ENCODE peak calls at places on chromosomes 3 and 15, in seven cellular contexts. W is IMR-90, R is mesendoderm, D is neuronal stem cell, F is mesenchymal stem cell, H is H9, E is H1. P is an unnamed sample.

GRCh38 chr15:93486407-93487117 is 397.6 kb upstream of the RGMA start:
- DNase-seq in W (no peak), R (no peak), D (no peak), F (no peak), H (no peak), E (no peak), P (no peak)

GRCh38 chr15:71220828-71221227 is 105.6 kb downstream of the THSD4 start:
- DNase-seq in W (no peak), R (no peak), D (no peak), F (no peak), H (no peak), E (no peak), P (no peak)

GRCh38 chr3:38265604-38266307 is at the start of gene SLC22A13:
- DNase-seq in W (no peak), R (no peak), D (no peak), F (no peak), H (no peak), E (no peak), P (no peak)

GRCh38 chr3:190399677-190400076 is 11.7 kb downstream of the CLDN16 start:
- DNase-seq in W (no peak), R (no peak), D (no peak), F (no peak), H (no peak), E (no peak), P (no peak)

GRCh38 chr15:26128611-26129140 is 265.5 kb upstream of the ATP10A start:
- DNase-seq in W (no peak), R (no peak), D (no peak), F (no peak), H (no peak), E (no peak), P (peak; percentile 79)

GRCh38 chr15:65275728-65276126 is 11.0 kb downstream of the PARP16 start:
- DNase-seq in W (peak; percentile 70), R (no peak), D (no peak), F (peak; percentile 45), H (no peak), E (no peak), P (no peak)

GRCh38 chr3:180789774-180790173 is 110.5 kb upstream of the CCDC39 start:
- DNase-seq in W (no peak), R (no peak), D (no peak), F (no peak), H (no peak), E (no peak), P (no peak)

GRCh38 chr3:128009952-128010846 is 42.0 kb upstream of the SEC61A1 start:
- DNase-seq in W (peak; percentile 50), R (no peak), D (no peak), F (peak; percentile 30), H (no peak), E (no peak), P (peak; percentile 61)

GRCh38 chr3:156633335-156633734 is 41.1 kb upstream of the TIPARP start:
- DNase-seq in W (peak; percentile 77), R (no peak), D (no peak), F (no peak), H (no peak), E (no peak), P (peak; percentile 90)

GRCh38 chr3:119331661-119332060 is 37.5 kb downstream of the ARHGAP31 start:
- DNase-seq in W (peak; percentile 58), R (no peak), D (no peak), F (no peak), H (no peak), E (no peak), P (peak; percentile 54)

GRCh38 chr3:136792931-136793330 is 26.0 kb upstream of the SLC35G2 start:
- DNase-seq in W (no peak), R (no peak), D (no peak), F (no peak), H (no peak), E (no peak), P (no peak)

GRCh38 chr3:45123030-45123429 is 23.1 kb downstream of the CDCP1 start:
- DNase-seq in W (peak; percentile 98), R (no peak), D (no peak), F (peak; percentile 97), H (no peak), E (no peak), P (peak; percentile 42)

GRCh38 chr3:45118615-45119062 is 27.5 kb downstream of the CDCP1 start:
- DNase-seq in W (no peak), R (no peak), D (no peak), F (no peak), H (no peak), E (no peak), P (no peak)

GRCh38 chr3:45120615-45121158 is 25.5 kb downstream of the CDCP1 start:
- DNase-seq in W (no peak), R (no peak), D (no peak), F (no peak), H (no peak), E (no peak), P (no peak)

GRCh38 chr3:45123841-45124269 is 22.3 kb downstream of the CDCP1 start:
- DNase-seq in W (peak; percentile 91), R (peak; percentile 72), D (no peak), F (peak; percentile 92), H (no peak), E (peak; percentile 19), P (no peak)

DNA sequence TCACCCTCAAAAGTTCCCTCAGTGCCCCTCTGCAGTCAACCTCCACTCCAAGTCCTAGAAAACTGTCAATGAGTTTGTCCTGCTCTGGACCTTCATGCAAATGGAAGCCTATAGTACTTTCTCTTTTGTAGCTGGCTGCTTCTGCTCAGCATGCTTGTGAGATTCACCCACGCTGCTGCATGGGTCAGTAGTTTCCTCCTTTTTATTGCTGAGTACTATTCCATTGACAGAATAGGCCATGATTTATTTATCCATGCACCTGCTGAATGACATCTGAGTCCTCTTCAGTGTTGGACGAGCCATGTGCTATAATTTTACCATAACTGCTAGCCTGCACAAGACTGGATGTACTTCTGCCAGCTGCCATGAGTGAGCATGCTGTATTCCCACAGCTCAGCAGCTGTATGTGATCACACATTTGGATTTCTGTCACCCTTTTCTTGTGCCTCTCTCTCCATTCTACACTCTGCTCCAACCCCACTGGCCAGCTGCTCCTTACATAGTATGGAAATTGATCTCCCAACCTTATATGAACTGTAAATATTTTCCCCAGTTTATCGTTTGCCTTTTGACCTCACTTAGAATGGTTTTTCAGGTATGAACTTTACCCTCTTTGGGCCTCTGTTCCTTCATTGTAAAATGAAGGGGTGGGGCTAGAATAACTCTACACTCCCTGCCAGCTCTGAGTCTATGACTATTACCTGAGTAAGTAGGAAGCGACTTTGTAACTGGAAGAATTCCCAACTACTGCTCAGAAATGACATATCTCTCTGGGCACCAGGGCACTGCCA is 26.2 kb downstream of the CDCP1 start:
- DNase-seq in W (peak; percentile 36), R (no peak), D (no peak), F (no peak), H (no peak), E (no peak), P (no peak)
- H3K9ac ChIP-seq in W (no peak overlapping the region), R (no peak overlapping the region), D (no peak overlapping the region), F (peak overlapping the region; percentile 58), H (no peak overlapping the region), E (no peak overlapping the region), P (no peak overlapping the region)

GRCh38 chr3:8996681-8997121 is 33.4 kb upstream of the RAD18 start:
- DNase-seq in W (peak; percentile 39), R (peak; percentile 54), D (no peak), F (peak; percentile 33), H (peak; percentile 59), E (no peak), P (no peak)

GRCh38 chr3:8996216-8996615 is 32.9 kb upstream of the RAD18 start:
- DNase-seq in W (no peak), R (no peak), D (no peak), F (no peak), H (no peak), E (no peak), P (no peak)

GRCh38 chr3:8994226-8994625 is 31.0 kb upstream of the RAD18 start:
- DNase-seq in W (no peak), R (no peak), D (no peak), F (no peak), H (no peak), E (no peak), P (no peak)

GRCh38 chr3:8997151-8997550 is 33.9 kb upstream of the RAD18 start:
- DNase-seq in W (no peak), R (no peak), D (no peak), F (no peak), H (no peak), E (no peak), P (no peak)

GRCh38 chr3:9000041-9000440 is 36.8 kb upstream of the RAD18 start:
- DNase-seq in W (no peak), R (no peak), D (no peak), F (no peak), H (no peak), E (no peak), P (no peak)
- H2BK5ac ChIP-seq in W (no peak overlapping the region), R (no peak overlapping the region), D (no peak overlapping the region), F (no peak overlapping the region), H (no peak overlapping the region), E (no peak overlapping the region), P (no peak overlapping the region)

DNA sequence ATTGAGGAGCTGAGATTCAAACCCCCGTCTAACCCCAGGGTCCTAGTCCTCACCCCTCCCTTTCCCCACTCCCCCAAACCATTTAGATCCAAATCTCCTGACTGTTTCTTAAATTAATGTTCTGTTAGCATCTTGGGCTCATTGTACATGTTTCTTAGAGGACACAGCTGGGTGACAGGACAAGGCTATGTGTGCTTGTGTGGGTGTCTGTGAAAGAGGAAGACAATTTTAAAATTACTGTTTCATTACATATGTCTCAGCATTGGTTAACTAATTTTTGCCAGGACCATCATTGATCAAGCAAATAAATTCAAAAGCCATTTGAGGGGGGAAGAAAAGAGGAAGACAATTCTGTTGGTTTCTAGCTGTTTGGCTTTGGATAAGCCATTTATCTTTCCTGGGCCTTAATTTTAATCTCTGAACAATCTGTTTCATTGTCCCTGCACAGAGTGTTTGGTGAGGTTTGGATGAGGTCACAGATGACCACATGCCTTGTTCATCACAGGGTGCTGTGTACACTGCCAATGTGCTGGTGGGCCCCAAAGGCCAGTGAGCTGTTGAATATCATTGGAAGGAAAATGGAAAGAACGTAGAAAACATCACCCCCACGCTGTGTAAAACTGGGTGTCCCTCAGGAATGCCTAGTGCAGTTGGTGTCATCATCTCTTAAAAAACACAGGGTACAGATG is 51.9 kb downstream of the RPLP1 start:
- DNase-seq in W (no peak), R (no peak), D (no peak), F (no peak), H (no peak), E (no peak), P (no peak)
- H3K27ac ChIP-seq in W (no peak overlapping the region), R (no peak overlapping the region), D (no peak overlapping the region), F (no peak overlapping the region), H (no peak overlapping the region), E (no peak overlapping the region), P (no peak overlapping the region)

DNA sequence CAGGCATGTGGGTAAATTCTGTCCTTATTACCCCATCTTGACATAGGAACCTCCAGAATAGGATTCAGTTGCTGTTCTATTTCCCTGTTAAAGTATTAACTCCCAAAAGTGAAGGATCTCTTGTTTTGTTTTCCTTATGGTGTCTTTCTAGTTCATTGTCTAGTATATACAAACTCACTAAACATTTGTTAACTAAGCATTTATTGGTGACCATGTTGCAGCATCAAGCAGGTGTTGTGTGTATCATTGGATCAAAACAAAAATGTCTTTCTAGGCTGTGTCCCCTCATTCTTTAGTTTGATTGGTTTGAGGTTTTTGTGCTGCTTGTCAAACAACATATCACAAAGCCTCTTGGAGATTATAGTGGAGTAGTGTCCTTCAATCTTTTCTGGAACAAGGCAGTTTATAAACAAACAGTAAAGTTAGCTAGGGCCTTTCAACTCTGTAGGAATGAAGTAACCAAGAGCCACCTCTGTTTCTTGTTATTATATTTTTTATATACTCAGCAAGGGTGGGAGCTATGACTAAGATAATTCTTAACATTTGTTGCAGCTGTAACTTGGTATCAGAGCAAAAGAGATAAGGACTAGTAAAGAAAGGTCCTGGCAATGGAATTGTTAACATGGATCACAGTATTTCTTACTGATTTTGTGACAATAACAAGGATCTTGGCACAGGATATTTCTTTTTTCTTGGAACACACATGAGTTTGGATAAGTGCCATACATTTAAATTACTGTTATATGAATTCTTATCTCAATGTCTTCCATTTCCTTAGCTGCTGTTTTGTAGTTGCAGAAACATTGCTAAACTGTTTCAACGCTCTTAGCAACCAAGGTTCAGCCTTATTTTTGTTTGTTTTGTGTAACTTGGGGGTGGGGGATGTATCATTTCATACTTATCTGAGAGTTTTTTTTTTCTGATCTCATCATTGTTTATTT is 49.3 kb downstream of the TMOD3 start:
- DNase-seq in W (peak; percentile 62), R (peak; percentile 13), D (no peak), F (peak; percentile 89), H (no peak), E (no peak), P (no peak)
- H3K9ac ChIP-seq in W (no peak overlapping the region), R (no peak overlapping the region), D (no peak overlapping the region), F (peak overlapping the region; percentile 87), H (no peak overlapping the region), E (no peak overlapping the region), P (no peak overlapping the region)